ENCODE peak calls at places on chromosome 16, in seven cellular contexts. Z is stimulated activated CD4-positive, alpha-beta T cell treated with anti-CD3 and anti-CD28 coated beads, Interleukin-15, amount 100 ng/mL, for 48 hours; S is OCI-M1; T is activated T-cell treated with anti-CD3 and anti-CD28 coated beads for 4 hours; J is stimulated activated CD8-positive, alpha-beta memory T cell treated with anti-CD3 and anti-CD28 coated beads, Interleukin-4, amount 100 ng/mL, for 1 hour; F is CD4-positive, alpha-beta T cell; N is dorsolateral prefrontal cortex. A is an unnamed sample.

GRCh38 chr16:55543470-55543869 is 23.0 kb upstream of the CAPNS2 start:
- DNase-seq in Z (no peak), S (peak; percentile 35), J (no peak), N (no peak), F (no peak), T (no peak), A (no peak)

GRCh38 chr16:81703177-81704155 is 75.6 kb upstream of the PLCG2 start:
- DNase-seq in J (no peak), N (no peak), T (no peak), S (no peak), Z (no peak), F (no peak), A (no peak)

GRCh38 chr16:85275533-85276249 is 163.4 kb upstream of the CIBAR2 start:
- DNase-seq in N (peak; percentile 77), S (peak; percentile 68), T (peak; percentile 58), F (peak; percentile 39), J (peak; percentile 52), Z (peak; percentile 64), A (no peak)

GRCh38 chr16:57392694-57393093 is 11.9 kb upstream of the CCL17 start:
- DNase-seq in Z (no peak), F (no peak), T (no peak), N (no peak), J (no peak), S (no peak), A (no peak)

GRCh38 chr16:69865701-69866100 is 85.4 kb upstream of the CLEC18A start:
- DNase-seq in Z (no peak), F (no peak), T (no peak), S (peak; percentile 92), N (no peak), J (no peak), A (no peak)

GRCh38 chr16:1884155-1884760 is 12.3 kb upstream of the MEIOB start:
- DNase-seq in J (no peak), T (no peak), N (no peak), S (peak; percentile 67), F (no peak), Z (no peak), A (no peak)

GRCh38 chr16:85019659-85020245 is 7.8 kb upstream of the KIAA0513 start:
- DNase-seq in T (no peak), J (no peak), N (no peak), F (no peak), S (no peak), Z (no peak), A (no peak)

GRCh38 chr16:14669776-14670175 is 24.3 kb downstream of the PLA2G10 start:
- DNase-seq in T (no peak), F (no peak), Z (no peak), N (peak; percentile 4), J (no peak), S (no peak), A (no peak)

GRCh38 chr16:873889-874288 is 73.4 kb upstream of the GNG13 start:
- DNase-seq in J (no peak), F (no peak), T (no peak), Z (no peak), N (no peak), S (no peak), A (no peak)

GRCh38 chr16:56262148-56262878 is 71.0 kb downstream of the GNAO1 start:
- DNase-seq in S (peak; percentile 41), Z (peak; percentile 3), F (peak; percentile 65), N (no peak), T (peak; percentile 11), J (peak; percentile 25), A (no peak)

GRCh38 chr16:1019234-1019933 is 37.8 kb downstream of the SOX8 start:
- DNase-seq in J (no peak), N (peak; percentile 78), F (no peak), T (no peak), S (no peak), Z (no peak), A (no peak)

GRCh38 chr16:30377812-30378235 is 3.2 kb downstream of the MYL11 start:
- DNase-seq in N (peak; percentile 97), S (peak; percentile 96), Z (peak; percentile 81), F (peak; percentile 91), J (peak; percentile 79), T (peak; percentile 88), A (no peak)

GRCh38 chr16:67268136-67268579 is 11.2 kb upstream of the PLEKHG4 start:
- DNase-seq in Z (no peak), T (no peak), J (no peak), S (peak; percentile 97), N (no peak), F (no peak), A (no peak)

GRCh38 chr16:4329354-4329775 is 13.5 kb downstream of the GLIS2 start:
- DNase-seq in Z (no peak), N (no peak), F (no peak), T (no peak), S (no peak), J (no peak), A (no peak)

GRCh38 chr16:54957403-54957802 is 26.7 kb downstream of the IRX5 start:
- DNase-seq in Z (no peak), N (no peak), S (peak; percentile 69), T (no peak), F (no peak), J (no peak), A (no peak)

A was measured in cortex of kidney.